ENCODE peak calls at places on chromosomes 3 and 15, in five cellular contexts. Q is endothelial cell of umbilical vein; E is heart left ventricle; H is Panc1; F is CD8-positive, alpha-beta T cell. V is an unnamed sample. For H3K4me1 and H3K36me3, the result is how much of the 10 kb centered on the place peaks cover.

GRCh38 chr3:172321035-172321434 is 127.2 kb downstream of the GHSR start:
- DNase-seq in Q (no peak), E (no peak), H (no peak), F (no peak), V (no peak)

GRCh38 chr15:56148099-56148498 is 95.6 kb downstream of the RFX7 start:
- DNase-seq in Q (no peak), E (no peak), H (no peak), F (no peak), V (no peak)

GRCh38 chr3:120554727-120555660 is 41.1 kb upstream of the NDUFB4 start:
- DNase-seq in Q (no peak), E (peak), H (no peak), F (no peak), V (no peak)

GRCh38 chr3:22685598-22685997 is 517.5 kb upstream of the UBE2E2 start:
- DNase-seq in Q (no peak), E (no peak), H (no peak), F (no peak), V (no peak)

GRCh38 chr15:68447209-68447608 is 15.2 kb upstream of the ITGA11 start:
- DNase-seq in Q (no peak), E (no peak), H (no peak), F (no peak), V (peak)

GRCh38 chr15:79440355-79440908 is 8.3 kb downstream of the MINAR1 start:
- DNase-seq in Q (no peak), E (no peak), H (no peak), F (no peak), V (no peak)

GRCh38 chr15:88218557-88219214 is 37.9 kb downstream of the NTRK3 start:
- DNase-seq in Q (no peak), E (no peak), H (no peak), F (no peak), V (no peak)

GRCh38 chr15:75551076-75551475 is 28.0 kb downstream of the PTPN9 start:
- DNase-seq in Q (no peak), E (no peak), H (no peak), F (no peak), V (no peak)

GRCh38 chr3:134457331-134458125 is 28.3 kb downstream of the ANAPC13 start:
- DNase-seq in Q (no peak), E (no peak), H (no peak), F (no peak), V (no peak)

GRCh38 chr15:31344824-31345605 is 18.4 kb downstream of the KLF13 start:
- DNase-seq in Q (no peak), E (peak), H (no peak), F (no peak), V (no peak)

GRCh38 chr3:28476194-28476593 is 127.6 kb upstream of the AZI2 start:
- DNase-seq in Q (peak), E (no peak), H (no peak), F (no peak), V (peak)

GRCh38 chr3:156532730-156533129 is 22.2 kb downstream of the SSR3 start:
- DNase-seq in Q (no peak), E (no peak), H (no peak), F (no peak), V (no peak)
- H3K4me1 ChIP-seq in Q (under half), E (under half), H (under half), F (under half), V (under half)

GRCh38 chr15:100311099-100311751 is 30.6 kb downstream of the ADAMTS17 start:
- DNase-seq in Q (no peak), E (peak), H (no peak), F (no peak), V (no peak)
- H3K36me3 ChIP-seq in Q (under half), E (under half), H (under half), F (under half), V (under half)

DNA sequence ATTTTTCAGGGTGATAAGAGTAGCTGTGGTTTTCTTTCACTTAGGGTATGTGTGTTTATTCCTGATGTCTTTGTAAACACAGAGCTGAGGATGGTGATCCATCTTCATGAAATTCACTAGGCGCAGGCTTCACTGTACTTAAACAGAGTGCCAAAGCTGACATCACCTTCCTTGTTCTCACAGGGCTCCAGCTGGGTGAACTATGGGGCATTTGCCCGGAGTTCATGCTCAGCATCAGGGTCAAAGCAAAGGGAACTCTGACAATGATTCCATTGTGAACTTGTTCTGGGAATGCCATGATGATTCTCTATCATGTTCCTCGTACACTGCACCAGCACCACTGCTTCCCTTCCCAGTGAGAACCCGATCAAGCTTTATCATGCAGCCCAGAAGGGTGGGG is 184.8 kb upstream of the P2RY1 start:
- DNase-seq in Q (no peak), E (no peak), H (no peak), F (no peak), V (peak)
- H3K4me1 ChIP-seq in Q (under half), E (under half), H (under half), F (under half), V (under half)

GRCh38 chr3:101667844-101668243 is 9.1 kb downstream of the ZBTB11 start:
- DNase-seq in Q (no peak), E (no peak), H (no peak), F (no peak), V (no peak)
- H3K36me3 ChIP-seq in Q (under half), E (under half), H (under half), F (under half), V (half or more)